ENCODE peak calls at places on chromosomes 12 and 14, in five cellular contexts. One of them, this sample, is unnamed.

GRCh38 chr14:67650694-67651093 is 23.7 kb downstream of the VTI1B start:
- DNase-seq in SK-N-SH: no peak
- DNase-seq in K562: no peak
- DNase-seq in GM12878: no peak
- DNase-seq in HepG2: no peak
- DNase-seq in this sample: peak; percentile 65

GRCh38 chr12:130161261-130162231 is 718 bp upstream of the FZD10 start:
- DNase-seq in K562: no peak
- DNase-seq in GM12878: no peak
- DNase-seq in SK-N-SH: peak; percentile 58
- DNase-seq in HepG2: no peak
- DNase-seq in this sample: no peak

GRCh38 chr14:33791971-33792370 is 158.9 kb downstream of the EGLN3 start:
- DNase-seq in HepG2: no peak
- DNase-seq in SK-N-SH: no peak
- DNase-seq in K562: no peak
- DNase-seq in GM12878: peak; percentile 50
- DNase-seq in this sample: no peak

GRCh38 chr12:6200266-6201198 is at the start of gene CD9:
- DNase-seq in GM12878: no peak
- DNase-seq in HepG2: no peak
- DNase-seq in SK-N-SH: peak; percentile 88
- DNase-seq in K562: peak; percentile 87
- DNase-seq in this sample: no peak

GRCh38 chr12:69905801-69906200 is 80.8 kb downstream of the MYRFL start:
- DNase-seq in K562: no peak
- DNase-seq in SK-N-SH: no peak
- DNase-seq in HepG2: no peak
- DNase-seq in GM12878: no peak
- DNase-seq in this sample: no peak

GRCh38 chr12:27305673-27306504 is 26.7 kb upstream of the BMAL2 start:
- DNase-seq in HepG2: peak; percentile 28
- DNase-seq in GM12878: no peak
- DNase-seq in K562: peak; percentile 10
- DNase-seq in SK-N-SH: peak; percentile 24
- DNase-seq in this sample: peak; percentile 65

GRCh38 chr14:76919811-76920571 is 93.8 kb downstream of the LRRC74A start:
- DNase-seq in HepG2: peak; percentile 20
- DNase-seq in SK-N-SH: peak; percentile 86
- DNase-seq in GM12878: no peak
- DNase-seq in K562: no peak
- DNase-seq in this sample: peak; percentile 88

GRCh38 chr12:86193931-86194330 is 62.3 kb downstream of the MGAT4C start:
- DNase-seq in K562: no peak
- DNase-seq in GM12878: no peak
- DNase-seq in SK-N-SH: no peak
- DNase-seq in HepG2: no peak
- DNase-seq in this sample: peak; percentile 66

DNA sequence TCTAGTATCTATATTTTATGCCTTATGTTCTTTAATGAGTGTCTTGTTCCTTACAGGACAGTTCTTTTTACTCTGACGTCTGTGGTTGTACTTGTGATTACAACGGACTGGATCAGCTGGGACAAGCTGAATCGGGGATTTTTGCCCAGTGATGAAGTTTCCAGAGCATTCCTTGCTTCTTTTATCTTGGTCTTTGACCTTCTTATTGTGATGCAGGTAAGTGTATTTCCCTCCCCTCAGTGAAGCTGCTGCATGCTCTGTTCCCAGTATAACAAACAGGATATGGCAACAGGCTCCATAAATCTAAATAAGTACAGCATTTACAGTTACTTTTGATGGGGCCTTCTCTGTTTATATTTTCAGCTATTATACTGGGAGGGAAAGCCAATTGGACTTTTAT is 463.6 kb downstream of the TMEM117 start:
- DNase-seq in GM12878: no peak
- DNase-seq in HepG2: no peak
- DNase-seq in K562: no peak
- DNase-seq in SK-N-SH: no peak
- DNase-seq in this sample: no peak
- TF ChIP-seq MXI1 in GM12878: no peak
- TF ChIP-seq MXI1 in HepG2: no peak
- TF ChIP-seq MXI1 in K562: no peak
- TF ChIP-seq MXI1 in SK-N-SH: no peak
- TF ChIP-seq MXI1 in this sample: no peak

DNA sequence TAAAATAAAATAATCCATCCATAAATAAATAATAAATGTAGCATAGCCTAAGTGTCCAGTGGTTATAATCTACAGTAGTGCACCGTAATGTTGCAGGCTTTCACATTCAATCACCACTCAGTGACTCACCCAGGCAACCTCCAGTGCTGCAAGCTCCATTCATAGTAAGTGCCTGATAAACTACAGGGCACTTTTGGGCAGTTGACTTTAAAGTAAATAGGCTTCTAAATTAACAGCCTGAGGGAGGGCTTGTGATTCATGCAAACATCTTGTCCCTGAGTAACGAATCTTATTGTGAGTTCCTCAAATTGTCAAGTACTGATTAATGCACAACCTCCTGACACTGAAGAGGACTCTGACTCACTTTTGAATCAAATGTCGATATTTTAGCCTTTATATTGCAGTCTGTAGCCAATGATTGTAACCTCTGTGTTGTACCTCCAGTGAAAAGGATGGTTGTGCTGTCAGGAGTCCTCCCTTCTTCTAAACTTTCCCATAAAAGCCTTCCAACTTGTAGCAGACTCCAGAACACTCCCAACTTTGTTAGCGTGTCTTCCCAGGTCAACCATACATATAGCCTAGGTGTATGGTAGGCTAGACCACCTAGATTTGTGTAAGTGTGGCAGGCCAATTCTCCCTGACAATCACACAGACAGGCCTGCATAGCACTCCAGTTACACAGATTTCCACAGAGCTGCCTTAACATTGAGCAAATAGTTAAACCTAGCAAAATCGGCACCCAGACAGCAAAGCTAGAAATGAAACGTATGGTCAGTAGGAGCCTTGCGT is 54.9 kb upstream of the BICD1 start:
- DNase-seq in SK-N-SH: no peak
- DNase-seq in K562: no peak
- DNase-seq in HepG2: no peak
- DNase-seq in GM12878: no peak
- DNase-seq in this sample: peak; percentile 96
- TF ChIP-seq MXI1 in SK-N-SH: no peak
- TF ChIP-seq MXI1 in K562: no peak
- TF ChIP-seq MXI1 in HepG2: no peak
- TF ChIP-seq MXI1 in GM12878: no peak
- TF ChIP-seq MXI1 in this sample: no peak

DNA sequence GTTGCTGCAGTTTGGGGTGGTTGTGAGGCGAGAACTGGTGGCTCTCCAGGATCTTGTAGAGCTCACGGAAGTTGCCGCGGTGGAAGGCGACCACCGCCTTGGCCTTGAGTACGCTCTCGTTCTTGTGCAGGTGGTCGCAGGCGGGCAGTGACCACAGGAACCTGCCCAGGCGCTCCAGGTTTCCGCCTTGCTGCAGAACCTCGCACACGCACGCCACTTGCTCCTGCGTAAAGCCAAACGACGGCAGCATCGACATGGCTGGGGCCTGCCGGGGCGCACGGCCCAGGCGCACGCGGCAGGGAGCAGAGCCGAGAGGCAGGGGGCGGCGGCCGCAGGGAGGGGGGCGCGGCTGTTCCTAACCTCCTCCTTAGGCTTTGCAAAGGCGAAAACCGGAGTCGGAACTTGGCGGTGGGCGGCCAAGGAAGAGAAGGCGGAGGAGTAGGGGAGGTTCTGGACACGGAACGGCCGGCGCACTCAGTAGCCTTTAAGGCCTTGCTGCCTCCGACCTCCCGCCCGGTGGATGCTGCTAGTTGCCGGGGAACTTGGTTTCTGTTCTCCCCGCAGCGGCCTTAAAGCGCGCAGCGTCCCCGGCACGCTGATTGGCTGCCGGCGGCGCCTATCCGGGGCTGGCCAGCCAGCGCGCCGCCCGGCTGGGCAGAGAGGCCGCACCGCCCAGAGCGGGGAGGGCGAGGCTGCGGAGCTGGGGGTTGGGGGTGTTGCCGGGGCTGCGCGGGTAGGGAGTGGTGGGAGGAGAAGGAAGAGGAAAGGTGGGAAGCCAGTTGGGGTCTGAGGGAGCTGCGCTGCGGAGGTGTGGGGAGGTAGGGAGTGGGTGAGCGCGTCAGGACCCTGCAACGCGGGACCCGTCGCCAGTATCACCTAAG is at the start of gene SIX1:
- DNase-seq in SK-N-SH: peak; percentile 88
- DNase-seq in HepG2: peak; percentile 77
- DNase-seq in GM12878: no peak
- DNase-seq in K562: peak; percentile 75
- DNase-seq in this sample: peak; percentile 95
- TF ChIP-seq MXI1 in SK-N-SH: no peak
- TF ChIP-seq MXI1 in HepG2: peak; percentile 60
- TF ChIP-seq MXI1 in GM12878: no peak
- TF ChIP-seq MXI1 in K562: no peak
- TF ChIP-seq MXI1 in this sample: peak; percentile 61

GRCh38 chr12:52316701-52317100 is 4.5 kb downstream of the KRT83 start:
- DNase-seq in SK-N-SH: no peak
- DNase-seq in K562: no peak
- DNase-seq in GM12878: no peak
- DNase-seq in HepG2: no peak
- DNase-seq in this sample: no peak
- TF ChIP-seq MXI1 in SK-N-SH: no peak
- TF ChIP-seq MXI1 in K562: no peak
- TF ChIP-seq MXI1 in GM12878: no peak
- TF ChIP-seq MXI1 in HepG2: no peak
- TF ChIP-seq MXI1 in this sample: no peak

GRCh38 chr12:7444076-7444475 is at the start of gene CD163L1:
- DNase-seq in SK-N-SH: no peak
- DNase-seq in K562: no peak
- DNase-seq in HepG2: no peak
- DNase-seq in GM12878: no peak
- DNase-seq in this sample: no peak
- TF ChIP-seq MXI1 in SK-N-SH: no peak
- TF ChIP-seq MXI1 in K562: no peak
- TF ChIP-seq MXI1 in HepG2: no peak
- TF ChIP-seq MXI1 in GM12878: no peak
- TF ChIP-seq MXI1 in this sample: no peak

GRCh38 chr14:53613404-53614253 is 343.0 kb downstream of the BMP4 start:
- DNase-seq in HepG2: peak; percentile 100
- DNase-seq in SK-N-SH: no peak
- DNase-seq in K562: no peak
- DNase-seq in GM12878: peak; percentile 98
- DNase-seq in this sample: peak; percentile 90
- TF ChIP-seq MXI1 in HepG2: peak; percentile 51
- TF ChIP-seq MXI1 in SK-N-SH: no peak
- TF ChIP-seq MXI1 in K562: no peak
- TF ChIP-seq MXI1 in GM12878: no peak
- TF ChIP-seq MXI1 in this sample: no peak

GRCh38 chr14:51783765-51784164 is 76.6 kb upstream of the GNG2 start:
- DNase-seq in K562: no peak
- DNase-seq in HepG2: no peak
- DNase-seq in SK-N-SH: no peak
- DNase-seq in GM12878: no peak
- DNase-seq in this sample: peak; percentile 82

GRCh38 chr14:51782412-51782811 is 78.0 kb upstream of the GNG2 start:
- DNase-seq in HepG2: no peak
- DNase-seq in K562: no peak
- DNase-seq in GM12878: no peak
- DNase-seq in SK-N-SH: no peak
- DNase-seq in this sample: no peak

GRCh38 chr14:51780741-51781140 is 79.7 kb upstream of the GNG2 start:
- DNase-seq in GM12878: no peak
- DNase-seq in K562: no peak
- DNase-seq in HepG2: no peak
- DNase-seq in SK-N-SH: no peak
- DNase-seq in this sample: peak; percentile 42

GRCh38 chr14:51781352-51781751 is 79.1 kb upstream of the GNG2 start:
- DNase-seq in GM12878: no peak
- DNase-seq in SK-N-SH: no peak
- DNase-seq in K562: no peak
- DNase-seq in HepG2: no peak
- DNase-seq in this sample: no peak

GRCh38 chr14:51780006-51780692 is 80.3 kb upstream of the GNG2 start:
- DNase-seq in HepG2: peak; percentile 50
- DNase-seq in GM12878: peak; percentile 21
- DNase-seq in K562: peak; percentile 54
- DNase-seq in SK-N-SH: peak; percentile 80
- DNase-seq in this sample: peak; percentile 59
- TF ChIP-seq MXI1 in HepG2: no peak
- TF ChIP-seq MXI1 in GM12878: no peak
- TF ChIP-seq MXI1 in K562: no peak
- TF ChIP-seq MXI1 in SK-N-SH: no peak
- TF ChIP-seq MXI1 in this sample: no peak

This sample was measured in IMR-90.